ENCODE peak calls at places on chromosomes 12 and 14, in ten cellular contexts. X is SJSA1, J is GM23248, K is esophagus muscularis mucosa, G is lung, W is transverse colon, N is left lung, I is small intestine, D is left ventricle myocardium inferior, B is A549. R is an unnamed sample. For H3K4me1, the result is how much of the 10 kb centered on the place peaks cover.

GRCh38 chr12:75020068-75020557 is 189.5 kb downstream of the KCNC2 start:
- DNase-seq in X (no peak), G (no peak), J (peak), B (peak), D (no peak), K (no peak), W (no peak), N (no peak), I (no peak), R (no peak)

GRCh38 chr14:97390031-97390729 is 593.0 kb downstream of the VRK1 start:
- DNase-seq in N (no peak), W (no peak), I (no peak), G (no peak), K (no peak), J (no peak), B (no peak), D (no peak), X (no peak), R (no peak)

GRCh38 chr12:127811988-127812387 is 455.0 kb upstream of the TMEM132C start:
- DNase-seq in J (peak), N (no peak), I (no peak), X (peak), B (no peak), K (no peak), G (no peak), W (no peak), D (peak), R (peak)

GRCh38 chr14:59183150-59183549 is 5.3 kb upstream of the DAAM1 start:
- DNase-seq in N (no peak), D (no peak), B (no peak), K (no peak), W (no peak), G (no peak), X (no peak), J (no peak), I (no peak), R (no peak)

GRCh38 chr12:95487024-95487423 is 13.1 kb downstream of the METAP2 start:
- DNase-seq in W (no peak), B (no peak), J (no peak), X (no peak), G (no peak), I (peak), N (no peak), D (no peak), K (no peak), R (no peak)

GRCh38 chr12:81284137-81284536 is 206.3 kb downstream of the ACSS3 start:
- DNase-seq in D (no peak), B (no peak), W (no peak), G (no peak), K (no peak), J (peak), I (no peak), N (no peak), X (no peak), R (no peak)

GRCh38 chr12:76020731-76021672 is 10.6 kb downstream of the PHLDA1 start:
- DNase-seq in D (no peak), G (no peak), X (peak), J (peak), N (peak), I (peak), W (peak), B (peak), K (no peak), R (no peak)

GRCh38 chr14:51188566-51189185 is 51.4 kb upstream of the TMX1 start:
- DNase-seq in K (no peak), X (no peak), J (peak), B (no peak), G (no peak), N (no peak), D (no peak), I (no peak), W (no peak), R (no peak)

GRCh38 chr12:106871477-106871876 is 84.2 kb upstream of the TMEM263 start:
- DNase-seq in X (no peak), I (no peak), W (no peak), K (no peak), G (no peak), N (no peak), J (peak), B (peak), D (no peak), R (no peak)

GRCh38 chr12:52223411-52224039 is 9.5 kb upstream of the KRT7 start:
- DNase-seq in X (no peak), I (no peak), W (no peak), J (peak), G (no peak), N (no peak), D (no peak), B (no peak), K (no peak), R (no peak)

GRCh38 chr12:43278268-43278832 is 273.7 kb downstream of the ADAMTS20 start:
- DNase-seq in J (peak), N (no peak), X (no peak), B (peak), G (no peak), D (no peak), K (no peak), I (peak), W (no peak), R (no peak)

GRCh38 chr12:49288412-49288853 is 6.5 kb upstream of the PRPH start:
- DNase-seq in J (peak), N (no peak), X (peak), D (no peak), I (peak), G (no peak), B (peak), K (no peak), W (peak), R (no peak)

GRCh38 chr12:99600388-99600787 is 47.2 kb upstream of the GARIN6 start:
- DNase-seq in B (no peak), I (no peak), W (no peak), J (no peak), X (no peak), N (no peak), K (no peak), G (no peak), D (no peak), R (no peak)

GRCh38 chr14:86838363-86838762 is 1154.6 kb downstream of the GALC start:
- DNase-seq in X (no peak), K (no peak), J (peak), I (no peak), W (no peak), B (peak), G (no peak), D (no peak), N (no peak), R (no peak)

DNA sequence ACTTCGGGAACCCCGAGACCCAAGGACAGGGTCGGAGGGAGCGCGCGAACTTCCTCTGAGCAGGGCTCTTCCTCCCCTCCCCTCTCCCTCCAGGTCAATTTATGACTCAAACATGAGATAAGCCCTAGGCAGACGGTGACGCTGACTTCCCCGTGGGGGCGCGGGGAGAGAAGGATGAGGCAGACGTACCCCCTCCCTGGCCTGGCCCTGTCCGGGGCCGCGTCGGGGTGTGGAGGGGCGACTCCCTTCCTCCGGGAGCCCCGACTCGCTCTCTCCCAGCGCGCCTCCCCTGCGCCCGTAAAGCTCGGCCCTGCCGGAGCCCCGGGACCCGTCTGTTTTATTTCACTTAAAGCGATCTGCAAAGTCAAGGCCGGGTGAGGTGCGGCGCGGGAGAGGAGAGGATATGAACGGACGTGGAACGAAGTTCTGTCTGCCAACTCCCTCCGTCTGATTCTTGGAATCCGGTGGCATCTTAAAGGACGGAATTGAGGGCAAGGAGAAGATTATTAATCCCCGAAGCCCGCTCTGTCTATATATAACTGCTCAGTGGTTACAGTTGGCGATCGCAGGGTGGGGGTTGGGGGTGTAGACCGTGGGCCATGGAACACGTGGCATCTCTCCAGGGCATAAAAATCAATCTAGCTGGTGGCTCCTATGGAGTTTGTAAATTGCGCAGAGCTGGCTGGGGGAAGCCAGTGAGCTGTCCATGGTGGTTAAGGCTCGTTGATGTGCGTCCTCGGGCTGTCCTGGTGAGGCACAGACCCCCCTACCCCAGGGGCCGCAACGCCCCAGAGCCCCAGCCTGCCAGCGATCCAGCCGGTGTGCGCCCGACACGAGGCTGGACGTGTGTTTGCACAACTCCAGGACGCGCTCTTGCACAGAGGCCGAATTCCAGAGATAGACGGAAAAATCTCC is 2.9 kb upstream of the PTHLH start:
- DNase-seq in W (no peak), K (no peak), B (peak), J (peak), X (peak), D (no peak), N (no peak), I (no peak), G (no peak), R (peak)
- H3K4me3 ChIP-seq in W (peak), K (peak), B (peak), J (peak), X (peak), D (peak), N (no peak), I (no peak), G (no peak), R (peak)

DNA sequence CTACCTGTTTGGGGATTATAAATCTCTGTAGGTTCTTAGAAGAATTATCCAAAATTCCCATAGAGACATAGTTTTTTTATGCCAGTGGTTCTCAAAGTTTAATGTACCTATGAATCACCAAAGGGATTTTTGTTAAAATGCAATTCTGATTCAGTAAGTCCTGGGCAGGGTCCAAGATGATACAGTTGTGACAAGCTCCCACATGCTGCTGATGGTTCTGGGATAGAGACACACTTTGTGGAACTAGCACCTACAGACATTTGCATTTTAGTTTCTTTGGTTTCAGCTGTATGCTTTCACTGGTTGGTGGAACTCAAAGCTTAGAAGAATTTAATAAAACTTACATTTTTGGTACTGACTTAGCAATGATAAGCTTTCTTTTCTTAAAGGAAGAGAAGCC is 80.4 kb downstream of the PTCSC3 start:
- DNase-seq in X (no peak), K (no peak), D (no peak), I (no peak), B (no peak), N (no peak), G (no peak), J (peak), W (no peak), R (no peak)
- H3K27ac ChIP-seq in X (no peak), K (no peak), D (no peak), I (no peak), B (no peak), N (no peak), G (no peak), J (no peak), W (no peak), R (no peak)

GRCh38 chr14:91415794-91416743 is 1.6 kb downstream of the CCDC88C start:
- DNase-seq in D (no peak), G (no peak), X (no peak), W (peak), N (no peak), K (no peak), B (no peak), I (peak), J (no peak), R (no peak)
- H3K4me1 ChIP-seq in D (under half), G (under half), X (under half), W (under half), N (half or more), K (under half), B (under half), I (under half), J (under half), R (under half)

DNA sequence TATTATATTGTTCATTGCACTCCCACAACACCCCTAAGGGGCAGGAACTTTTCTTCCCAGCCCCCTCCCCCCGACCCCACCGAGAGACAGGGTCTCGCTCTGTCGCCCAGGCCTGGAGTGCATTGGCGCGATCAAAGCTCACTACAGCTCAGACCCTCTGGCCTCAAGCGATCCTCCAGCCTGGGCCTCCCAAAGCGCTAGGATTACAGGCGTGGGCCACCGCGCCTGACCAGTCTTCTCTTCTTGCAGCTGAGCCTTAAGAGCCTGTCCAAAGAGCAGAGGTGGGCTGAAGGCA is 310 bp upstream of the UNG start:
- DNase-seq in W (no peak), X (peak), B (no peak), J (no peak), N (no peak), G (no peak), D (no peak), I (no peak), K (no peak), R (no peak)
- H3K4me3 ChIP-seq in W (peak), X (peak), B (peak), J (peak), N (peak), G (no peak), D (peak), I (no peak), K (peak), R (no peak)

GRCh38 chr12:47751561-47751960 is 7.1 kb downstream of the RAPGEF3 start:
- DNase-seq in X (no peak), B (no peak), I (no peak), K (no peak), D (no peak), N (no peak), W (no peak), J (no peak), G (no peak), R (no peak)

GRCh38 chr12:47752121-47752520 is 6.6 kb downstream of the RAPGEF3 start:
- DNase-seq in X (no peak), I (no peak), D (no peak), B (no peak), K (no peak), G (no peak), J (no peak), W (no peak), N (no peak), R (no peak)

GRCh38 chr12:47753021-47754001 is 5.4 kb downstream of the RAPGEF3 start:
- DNase-seq in G (peak), K (no peak), J (no peak), N (peak), I (no peak), D (peak), X (peak), W (peak), B (no peak), R (peak)

GRCh38 chr12:47750916-47751470 is 7.7 kb downstream of the RAPGEF3 start:
- DNase-seq in W (no peak), X (no peak), J (no peak), N (no peak), K (no peak), B (no peak), D (no peak), I (no peak), G (no peak), R (no peak)

DNA sequence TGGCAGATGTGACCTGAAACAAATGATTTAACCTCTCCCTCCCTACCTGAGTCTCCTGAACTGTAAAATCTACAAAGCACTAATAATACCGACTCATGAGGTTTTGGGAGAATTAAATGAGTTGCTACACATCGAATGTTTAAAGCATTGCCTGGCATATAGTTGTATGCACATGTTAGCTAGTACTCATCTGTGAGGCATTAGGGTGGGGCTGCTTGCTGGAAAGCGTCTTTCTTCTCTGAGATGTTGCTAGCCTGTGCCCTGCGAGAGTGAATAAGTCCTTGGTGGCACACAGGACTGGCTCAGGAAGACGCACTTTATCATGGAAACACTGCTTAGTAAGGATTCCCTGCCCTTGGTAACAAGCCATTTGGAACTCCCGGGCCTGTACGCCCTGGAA is 6.1 kb downstream of the RAPGEF3 start:
- DNase-seq in I (no peak), J (peak), X (no peak), B (no peak), N (no peak), K (no peak), G (no peak), D (no peak), W (no peak), R (no peak)
- H3K27ac ChIP-seq in I (no peak), J (peak), X (no peak), B (no peak), N (no peak), K (no peak), G (peak), D (peak), W (peak), R (peak)

DNA sequence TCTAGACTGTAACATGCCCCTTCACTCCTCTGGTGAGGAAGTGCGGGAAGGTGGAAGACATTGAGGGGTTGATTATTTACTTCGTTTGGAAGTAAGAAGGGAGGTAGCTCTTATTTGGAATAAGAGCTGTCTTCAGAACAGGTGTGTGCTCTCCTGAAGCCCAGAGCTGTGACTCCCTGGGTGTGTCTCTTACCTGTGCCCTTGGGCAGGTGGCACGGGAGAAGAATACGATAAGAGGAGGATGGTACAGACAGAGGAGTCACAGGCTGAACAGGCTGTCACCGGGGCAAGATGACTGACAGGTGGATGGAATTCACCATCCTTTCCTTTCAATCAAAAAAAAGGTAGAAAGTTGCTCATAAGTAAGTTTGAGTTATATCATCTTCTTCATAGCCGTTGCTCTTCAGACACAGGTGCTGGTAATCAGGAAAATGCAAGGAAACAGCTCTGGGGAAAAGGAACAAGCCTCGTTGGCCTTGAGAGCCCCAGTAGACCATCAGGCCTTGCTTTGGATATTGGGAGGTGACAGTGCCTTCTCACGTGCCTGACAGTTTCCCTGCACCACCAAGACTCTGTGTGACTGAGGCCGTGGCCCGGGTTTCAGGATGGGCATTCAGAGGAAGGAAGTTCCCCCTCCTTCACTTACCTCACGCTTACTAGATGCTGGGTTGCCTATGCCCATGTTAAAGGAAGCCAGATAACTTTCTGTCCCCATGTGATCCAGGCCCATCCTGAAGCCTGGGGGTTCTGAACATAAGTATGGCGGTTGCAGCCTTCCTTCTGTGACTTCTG is 120.4 kb downstream of the ETV6 start:
- DNase-seq in N (no peak), B (no peak), G (no peak), X (no peak), D (no peak), K (no peak), W (peak), J (no peak), I (peak), R (no peak)
- H3K4me1 ChIP-seq in N (half or more), B (under half), G (under half), X (under half), D (half or more), K (under half), W (half or more), J (under half), I (under half), R (half or more)

GRCh38 chr14:103058209-103059055 is 1.1 kb upstream of the CDC42BPB start:
- DNase-seq in B (no peak), I (no peak), N (no peak), W (no peak), D (no peak), G (no peak), X (no peak), K (no peak), J (peak), R (no peak)
- H3K4me3 ChIP-seq in B (peak), I (peak), N (peak), W (peak), D (peak), G (peak), X (peak), K (peak), J (peak), R (peak)

GRCh38 chr12:56631790-56632700 is 1.9 kb upstream of the BAZ2A start:
- DNase-seq in K (peak), X (peak), G (peak), N (peak), D (peak), B (peak), I (peak), J (peak), W (peak), R (peak)
- H3K27ac ChIP-seq in K (peak), X (no peak), G (peak), N (peak), D (peak), B (no peak), I (peak), J (peak), W (peak), R (peak)

R was measured in heart right ventricle.